ENCODE peak calls at places on chromosomes 5 and 9, in seven cellular contexts. R, E, Q, T, D, Z and L are unnamed samples.

GRCh38 chr5:138936-139335 is 47.0 kb downstream of the PLEKHG4B start:
- DNase-seq in R (no peak), E (no peak), Q (no peak), T (peak), D (no peak), Z (no peak), L (no peak)

GRCh38 chr9:17088566-17088965 is 46.3 kb upstream of the CNTLN start:
- DNase-seq in R (no peak), E (no peak), Q (no peak), T (no peak), D (no peak), Z (no peak), L (no peak)

GRCh38 chr9:116152941-116153764 is 438 bp upstream of the PAPPA start:
- DNase-seq in R (no peak), E (no peak), Q (no peak), T (peak), D (no peak), Z (peak), L (peak)

GRCh38 chr9:125587819-125588460 is 119.1 kb downstream of the MAPKAP1 start:
- DNase-seq in R (no peak), E (no peak), Q (no peak), T (no peak), D (no peak), Z (no peak), L (no peak)

GRCh38 chr9:36319806-36320205 is 61.6 kb upstream of the GNE start:
- DNase-seq in R (no peak), E (no peak), Q (no peak), T (no peak), D (peak), Z (peak), L (no peak)

GRCh38 chr9:91746904-91747303 is 203.1 kb downstream of the ROR2 start:
- DNase-seq in R (no peak), E (no peak), Q (no peak), T (no peak), D (no peak), Z (no peak), L (no peak)

GRCh38 chr5:59189482-59189881 is 606.6 kb downstream of the RAB3C start:
- DNase-seq in R (no peak), E (no peak), Q (no peak), T (no peak), D (no peak), Z (no peak), L (no peak)

GRCh38 chr5:92944903-92945629 is 636.0 kb downstream of the NR2F1-AS1 start:
- DNase-seq in R (no peak), E (no peak), Q (no peak), T (no peak), D (no peak), Z (no peak), L (no peak)

GRCh38 chr5:74516217-74516636 is 124.3 kb downstream of the ENC1 start:
- DNase-seq in R (no peak), E (no peak), Q (no peak), T (peak), D (no peak), Z (peak), L (peak)